ENCODE peak calls at places on chromosomes 12 and 14, in seven cellular contexts. One of them, this sample, is unnamed.

GRCh38 chr12:122022393-122023338 is 982 bp downstream of the BCL7A start:
- DNase-seq in glutamatergic neuron: no peak
- DNase-seq in BE2C: peak
- DNase-seq in AG04450: no peak
- DNase-seq in HFFc6: no peak
- DNase-seq in uterus: no peak
- DNase-seq in tibial artery: no peak
- DNase-seq in this sample: peak

GRCh38 chr14:63726499-63726898 is 1.4 kb downstream of the SGPP1 start:
- DNase-seq in HFFc6: no peak
- DNase-seq in tibial artery: no peak
- DNase-seq in BE2C: no peak
- DNase-seq in glutamatergic neuron: no peak
- DNase-seq in uterus: no peak
- DNase-seq in AG04450: no peak
- DNase-seq in this sample: no peak

GRCh38 chr12:8449293-8449944 is 6.3 kb upstream of the CLEC6A start:
- DNase-seq in BE2C: no peak
- DNase-seq in AG04450: no peak
- DNase-seq in HFFc6: no peak
- DNase-seq in tibial artery: no peak
- DNase-seq in uterus: no peak
- DNase-seq in glutamatergic neuron: no peak
- DNase-seq in this sample: no peak

GRCh38 chr12:127559349-127560040 is 707.5 kb upstream of the TMEM132C start:
- DNase-seq in AG04450: peak
- DNase-seq in glutamatergic neuron: peak
- DNase-seq in uterus: no peak
- DNase-seq in tibial artery: no peak
- DNase-seq in BE2C: peak
- DNase-seq in HFFc6: peak
- DNase-seq in this sample: no peak

GRCh38 chr14:65003394-65003793 is 16.7 kb downstream of the FNTB start:
- DNase-seq in HFFc6: no peak
- DNase-seq in BE2C: no peak
- DNase-seq in AG04450: no peak
- DNase-seq in tibial artery: no peak
- DNase-seq in uterus: no peak
- DNase-seq in glutamatergic neuron: no peak
- DNase-seq in this sample: no peak

GRCh38 chr14:38958589-38958988 is 144.4 kb downstream of the SEC23A start:
- DNase-seq in uterus: no peak
- DNase-seq in BE2C: no peak
- DNase-seq in tibial artery: no peak
- DNase-seq in AG04450: no peak
- DNase-seq in glutamatergic neuron: no peak
- DNase-seq in HFFc6: no peak
- DNase-seq in this sample: no peak

GRCh38 chr12:120090626-120091295 is 25.8 kb downstream of the RAB35 start:
- DNase-seq in AG04450: no peak
- DNase-seq in uterus: no peak
- DNase-seq in tibial artery: no peak
- DNase-seq in glutamatergic neuron: no peak
- DNase-seq in BE2C: no peak
- DNase-seq in HFFc6: no peak
- DNase-seq in this sample: no peak

GRCh38 chr12:87661770-87662402 is 367.3 kb downstream of the C12orf50 start:
- DNase-seq in AG04450: no peak
- DNase-seq in BE2C: no peak
- DNase-seq in glutamatergic neuron: no peak
- DNase-seq in tibial artery: no peak
- DNase-seq in HFFc6: no peak
- DNase-seq in uterus: no peak
- DNase-seq in this sample: no peak

GRCh38 chr14:65241125-65241752 is 138.9 kb upstream of the MAX start:
- DNase-seq in HFFc6: no peak
- DNase-seq in uterus: no peak
- DNase-seq in AG04450: no peak
- DNase-seq in glutamatergic neuron: no peak
- DNase-seq in BE2C: no peak
- DNase-seq in tibial artery: no peak
- DNase-seq in this sample: no peak

GRCh38 chr12:61385771-61386170 is 874.4 kb upstream of the USP15 start:
- DNase-seq in glutamatergic neuron: no peak
- DNase-seq in tibial artery: no peak
- DNase-seq in uterus: no peak
- DNase-seq in AG04450: no peak
- DNase-seq in HFFc6: no peak
- DNase-seq in BE2C: no peak
- DNase-seq in this sample: no peak

GRCh38 chr12:26750531-26751171 is 82.3 kb downstream of the ITPR2 start:
- DNase-seq in AG04450: no peak
- DNase-seq in HFFc6: no peak
- DNase-seq in tibial artery: no peak
- DNase-seq in glutamatergic neuron: no peak
- DNase-seq in BE2C: no peak
- DNase-seq in uterus: no peak
- DNase-seq in this sample: no peak

GRCh38 chr12:10505620-10506019 is at the start of gene EIF2S3B:
- DNase-seq in glutamatergic neuron: no peak
- DNase-seq in HFFc6: no peak
- DNase-seq in AG04450: no peak
- DNase-seq in tibial artery: no peak
- DNase-seq in BE2C: no peak
- DNase-seq in uterus: no peak
- DNase-seq in this sample: no peak

GRCh38 chr14:22333408-22334274 is 255.4 kb downstream of the DAD1 start:
- DNase-seq in BE2C: no peak
- DNase-seq in uterus: no peak
- DNase-seq in glutamatergic neuron: no peak
- DNase-seq in AG04450: no peak
- DNase-seq in tibial artery: no peak
- DNase-seq in HFFc6: peak
- DNase-seq in this sample: no peak

GRCh38 chr14:64729386-64730060 is 25.3 kb downstream of the PLEKHG3 start:
- DNase-seq in BE2C: no peak
- DNase-seq in glutamatergic neuron: no peak
- DNase-seq in uterus: no peak
- DNase-seq in AG04450: no peak
- DNase-seq in HFFc6: no peak
- DNase-seq in tibial artery: peak
- DNase-seq in this sample: no peak

GRCh38 chr14:93332853-93333630 is at the start of gene BTBD7:
- DNase-seq in AG04450: peak
- DNase-seq in uterus: peak
- DNase-seq in glutamatergic neuron: peak
- DNase-seq in tibial artery: peak
- DNase-seq in HFFc6: peak
- DNase-seq in BE2C: peak
- DNase-seq in this sample: peak

GRCh38 chr12:27330846-27331245 is 1.8 kb upstream of the BMAL2 start:
- DNase-seq in tibial artery: no peak
- DNase-seq in AG04450: no peak
- DNase-seq in BE2C: no peak
- DNase-seq in glutamatergic neuron: no peak
- DNase-seq in HFFc6: no peak
- DNase-seq in uterus: no peak
- DNase-seq in this sample: no peak

GRCh38 chr12:56158926-56159461 is 835 bp downstream of the MYL6 start:
- DNase-seq in tibial artery: peak
- DNase-seq in glutamatergic neuron: peak
- DNase-seq in uterus: peak
- DNase-seq in HFFc6: peak
- DNase-seq in BE2C: peak
- DNase-seq in AG04450: peak
- DNase-seq in this sample: no peak

GRCh38 chr12:102962532-102962931 is 5.1 kb downstream of the ASCL1 start:
- DNase-seq in glutamatergic neuron: no peak
- DNase-seq in tibial artery: no peak
- DNase-seq in BE2C: no peak
- DNase-seq in uterus: no peak
- DNase-seq in AG04450: no peak
- DNase-seq in HFFc6: no peak
- DNase-seq in this sample: no peak

GRCh38 chr12:118685983-118686607 is 295.2 kb upstream of the SRRM4 start:
- DNase-seq in glutamatergic neuron: no peak
- DNase-seq in HFFc6: no peak
- DNase-seq in AG04450: no peak
- DNase-seq in tibial artery: no peak
- DNase-seq in BE2C: no peak
- DNase-seq in uterus: no peak
- DNase-seq in this sample: no peak

GRCh38 chr12:25929096-25929637 is 29.3 kb upstream of the RASSF8 start:
- DNase-seq in HFFc6: no peak
- DNase-seq in BE2C: no peak
- DNase-seq in glutamatergic neuron: no peak
- DNase-seq in uterus: no peak
- DNase-seq in AG04450: no peak
- DNase-seq in tibial artery: no peak
- DNase-seq in this sample: no peak

GRCh38 chr14:28767851-28768548 is 1.4 kb downstream of the FOXG1 start:
- DNase-seq in tibial artery: no peak
- DNase-seq in uterus: no peak
- DNase-seq in BE2C: no peak
- DNase-seq in glutamatergic neuron: peak
- DNase-seq in AG04450: no peak
- DNase-seq in HFFc6: no peak
- DNase-seq in this sample: no peak
- TF ChIP-seq CTCF in tibial artery: no peak
- TF ChIP-seq CTCF in uterus: no peak
- TF ChIP-seq CTCF in BE2C: no peak
- TF ChIP-seq CTCF in glutamatergic neuron: no peak
- TF ChIP-seq CTCF in AG04450: no peak
- TF ChIP-seq CTCF in HFFc6: no peak
- TF ChIP-seq CTCF in this sample: peak

GRCh38 chr14:95057851-95058250 is 99.5 kb downstream of the DICER1 start:
- DNase-seq in tibial artery: no peak
- DNase-seq in BE2C: no peak
- DNase-seq in HFFc6: no peak
- DNase-seq in AG04450: no peak
- DNase-seq in glutamatergic neuron: no peak
- DNase-seq in uterus: no peak
- DNase-seq in this sample: no peak
- TF ChIP-seq CTCF in tibial artery: no peak
- TF ChIP-seq CTCF in BE2C: no peak
- TF ChIP-seq CTCF in HFFc6: no peak
- TF ChIP-seq CTCF in AG04450: no peak
- TF ChIP-seq CTCF in glutamatergic neuron: no peak
- TF ChIP-seq CTCF in uterus: no peak
- TF ChIP-seq CTCF in this sample: no peak

GRCh38 chr12:104458645-104459555 is 2.2 kb downstream of the CHST11 start:
- DNase-seq in uterus: no peak
- DNase-seq in AG04450: no peak
- DNase-seq in tibial artery: peak
- DNase-seq in glutamatergic neuron: no peak
- DNase-seq in BE2C: peak
- DNase-seq in HFFc6: no peak
- DNase-seq in this sample: no peak
- TF ChIP-seq CTCF in uterus: no peak
- TF ChIP-seq CTCF in AG04450: peak
- TF ChIP-seq CTCF in tibial artery: no peak
- TF ChIP-seq CTCF in glutamatergic neuron: no peak
- TF ChIP-seq CTCF in BE2C: peak
- TF ChIP-seq CTCF in HFFc6: no peak
- TF ChIP-seq CTCF in this sample: peak

DNA sequence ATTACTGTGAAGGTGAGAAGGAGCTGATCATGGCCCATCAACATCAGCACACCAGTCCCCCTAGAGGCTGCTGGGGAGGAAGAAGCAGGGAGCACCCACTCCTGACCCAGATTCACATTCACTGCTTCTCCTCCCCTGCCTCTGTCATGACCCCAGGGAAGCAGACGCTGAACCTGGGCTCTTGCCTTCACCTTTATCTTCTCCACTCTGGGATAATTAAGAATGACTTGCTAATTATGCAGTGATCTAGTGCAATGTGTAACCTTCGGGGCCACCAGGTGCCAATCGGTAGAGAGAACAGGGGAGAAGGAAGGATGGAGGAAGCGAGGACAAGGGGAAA is 44.4 kb upstream of the IQSEC3 start:
- DNase-seq in BE2C: no peak
- DNase-seq in glutamatergic neuron: no peak
- DNase-seq in AG04450: no peak
- DNase-seq in uterus: no peak
- DNase-seq in tibial artery: no peak
- DNase-seq in HFFc6: no peak
- DNase-seq in this sample: no peak
- TF ChIP-seq CTCF in BE2C: no peak
- TF ChIP-seq CTCF in glutamatergic neuron: no peak
- TF ChIP-seq CTCF in AG04450: peak
- TF ChIP-seq CTCF in uterus: no peak
- TF ChIP-seq CTCF in tibial artery: no peak
- TF ChIP-seq CTCF in HFFc6: peak
- TF ChIP-seq CTCF in this sample: no peak